ENCODE peak calls at places on chromosomes 16 and 17, in six cellular contexts. H, X, Z, G, C and I are unnamed samples.

GRCh38 chr16:81350306-81350615 is 35.5 kb downstream of the GAN start:
- DNase-seq in H (no peak), X (no peak), Z (no peak), G (peak; percentile 13), C (no peak), I (peak; percentile 14)

GRCh38 chr17:72360386-72360940 is 239.6 kb downstream of the SOX9 start:
- DNase-seq in H (no peak), X (no peak), Z (no peak), G (no peak), C (no peak), I (no peak)

GRCh38 chr17:34307110-34307509 is 12.1 kb upstream of the CCL8 start:
- DNase-seq in H (peak; percentile 19), X (no peak), Z (no peak), G (peak; percentile 87), C (no peak), I (no peak)

GRCh38 chr17:37220609-37220953 is 155.2 kb upstream of the C17orf78 start:
- DNase-seq in H (no peak), X (peak; percentile 47), Z (peak; percentile 16), G (peak; percentile 34), C (no peak), I (peak; percentile 8)

GRCh38 chr17:55265434-55266021 is 768 bp downstream of the HLF start:
- DNase-seq in H (no peak), X (no peak), Z (no peak), G (no peak), C (no peak), I (no peak)

GRCh38 chr17:46194393-46195216 is 1.4 kb upstream of the KANSL1 start:
- DNase-seq in H (no peak), X (peak; percentile 45), Z (no peak), G (peak; percentile 61), C (no peak), I (peak; percentile 58)

GRCh38 chr17:48961516-48962233 is 6.7 kb downstream of the GIP start:
- DNase-seq in H (no peak), X (peak; percentile 72), Z (no peak), G (peak; percentile 64), C (peak; percentile 14), I (peak; percentile 57)

GRCh38 chr17:14203392-14203791 is 33.3 kb downstream of the CDRT15 start:
- DNase-seq in H (peak; percentile 0), X (no peak), Z (no peak), G (no peak), C (no peak), I (no peak)

GRCh38 chr17:15185625-15185991 is 79.5 kb downstream of the PMP22 start:
- DNase-seq in H (no peak), X (peak; percentile 25), Z (no peak), G (peak; percentile 45), C (no peak), I (peak; percentile 82)

GRCh38 chr16:1494129-1494640 is 1.0 kb downstream of the TELO2 start:
- DNase-seq in H (peak; percentile 87), X (peak; percentile 66), Z (peak; percentile 34), G (peak; percentile 83), C (no peak), I (peak; percentile 61)

GRCh38 chr16:86252596-86252995 is 257.7 kb upstream of the FOXF1 start:
- DNase-seq in H (no peak), X (no peak), Z (no peak), G (peak; percentile 46), C (no peak), I (peak; percentile 66)

GRCh38 chr16:31453255-31454204 is 5.8 kb upstream of the ARMC5 start:
- DNase-seq in H (no peak), X (peak; percentile 40), Z (no peak), G (peak; percentile 71), C (no peak), I (peak; percentile 91)

GRCh38 chr16:23699100-23699499 is 13.9 kb downstream of the ERN2 start:
- DNase-seq in H (no peak), X (no peak), Z (no peak), G (no peak), C (no peak), I (no peak)

GRCh38 chr17:50052822-50053653 is 2.9 kb upstream of the ITGA3 start:
- DNase-seq in H (no peak), X (no peak), Z (no peak), G (no peak), C (no peak), I (no peak)

DNA sequence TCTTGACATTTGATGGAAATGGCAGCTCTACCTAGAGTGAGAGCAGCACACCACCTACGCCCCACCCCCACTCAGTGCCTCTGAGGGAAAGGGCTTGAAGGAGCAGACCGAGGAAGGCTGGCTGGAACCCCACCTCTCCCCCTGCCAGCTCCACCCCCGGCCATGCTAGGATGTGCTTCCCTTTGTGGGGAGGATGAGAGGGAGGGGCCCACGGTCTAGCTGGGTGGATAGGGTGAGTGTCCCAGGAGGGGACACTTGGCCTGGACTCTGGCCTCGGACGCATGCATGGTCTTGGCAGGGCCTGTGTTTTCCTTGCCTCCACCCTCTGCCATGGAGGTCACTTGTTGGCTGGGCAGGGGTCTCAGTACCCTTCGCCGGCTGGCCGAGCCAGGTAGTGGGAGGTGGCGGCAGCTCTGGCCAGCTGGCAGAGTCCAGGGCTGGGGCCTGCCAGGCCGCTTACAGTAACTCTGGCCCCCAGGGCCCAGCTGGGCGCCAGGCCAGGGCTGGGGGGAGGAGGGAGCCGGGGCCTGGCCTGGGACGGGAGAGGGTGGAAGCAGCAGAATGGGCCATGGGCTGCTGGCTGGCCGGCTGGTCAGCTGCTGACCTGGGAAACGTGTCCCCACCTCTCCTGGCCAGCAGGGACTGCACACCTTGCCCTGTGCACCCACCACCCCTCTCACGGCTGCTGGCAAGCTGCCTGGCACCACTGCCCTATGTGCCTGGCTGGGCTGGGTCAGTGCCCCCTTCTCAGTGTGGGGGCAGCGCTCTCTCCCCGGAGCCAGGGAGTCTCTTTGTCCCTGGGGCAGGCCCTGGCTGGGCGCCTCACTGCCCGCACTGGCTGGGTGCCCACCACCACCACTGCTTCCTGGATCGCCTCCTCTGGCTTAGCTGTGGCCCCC is 23.0 kb downstream of the RARA start:
- DNase-seq in H (peak; percentile 94), X (no peak), Z (no peak), G (peak; percentile 93), C (no peak), I (peak; percentile 89)
- TF ChIP-seq CTCF in H (no peak), X (no peak), Z (no peak), G (no peak), C (no peak), I (no peak)

GRCh38 chr17:64214950-64215349 is 48.1 kb downstream of the TEX2 start:
- DNase-seq in H (no peak), X (no peak), Z (no peak), G (peak; percentile 60), C (no peak), I (no peak)

GRCh38 chr17:64217249-64217652 is 45.8 kb downstream of the TEX2 start:
- DNase-seq in H (no peak), X (no peak), Z (no peak), G (no peak), C (no peak), I (no peak)

GRCh38 chr17:64218066-64218465 is 45.0 kb downstream of the TEX2 start:
- DNase-seq in H (no peak), X (no peak), Z (no peak), G (no peak), C (no peak), I (no peak)

GRCh38 chr17:64216030-64216384 is 47.1 kb downstream of the TEX2 start:
- DNase-seq in H (no peak), X (peak; percentile 37), Z (no peak), G (peak; percentile 93), C (no peak), I (no peak)

DNA sequence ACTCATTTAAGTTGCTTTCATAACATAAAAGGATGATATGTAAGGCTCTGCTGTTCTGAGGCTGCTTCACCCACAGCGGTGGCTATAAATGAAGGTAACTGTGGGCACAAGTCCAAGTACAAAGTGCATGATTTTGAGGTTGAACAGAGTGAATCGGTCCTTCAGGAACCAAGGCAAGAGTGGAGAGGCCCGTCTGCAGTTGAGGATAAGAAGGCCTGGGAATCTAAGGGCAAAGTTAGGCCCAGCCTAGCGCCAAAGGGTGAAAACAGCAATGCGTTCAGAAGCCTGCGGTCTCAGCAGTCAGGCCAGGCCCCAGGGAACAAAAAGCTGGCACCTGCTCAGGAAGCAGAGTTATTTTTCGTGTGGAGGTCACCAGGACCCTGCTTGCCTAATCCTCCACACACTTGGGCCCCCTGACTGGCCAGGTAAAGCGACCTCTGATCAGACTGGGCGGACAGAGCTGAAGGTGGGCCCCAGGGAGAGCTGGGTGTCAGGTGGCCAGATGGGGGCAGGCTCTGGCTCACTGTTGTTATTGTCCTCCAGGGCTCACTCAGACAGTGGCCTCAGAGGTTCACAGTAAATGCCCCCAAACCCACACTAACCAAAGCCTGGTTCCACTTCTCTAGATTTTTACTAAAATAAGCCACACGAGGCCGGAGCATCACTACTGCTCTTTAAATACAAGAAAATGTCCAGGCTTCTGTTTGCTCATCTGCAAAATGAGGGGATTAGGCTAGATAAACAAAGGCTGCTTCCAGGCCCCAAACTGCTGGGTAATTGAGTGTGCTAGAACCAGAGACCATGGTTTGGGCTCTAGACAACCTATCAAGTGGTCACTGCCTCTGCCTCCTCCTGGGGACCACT is 46.4 kb downstream of the TEX2 start:
- DNase-seq in H (no peak), X (peak; percentile 44), Z (no peak), G (peak; percentile 82), C (no peak), I (peak; percentile 43)
- TF ChIP-seq CTCF in H (no peak), X (peak; percentile 22), Z (peak; percentile 1), G (no peak), C (peak; percentile 23), I (no peak)

GRCh38 chr16:88817785-88818609 is 6.3 kb upstream of the APRT start:
- DNase-seq in H (no peak), X (peak; percentile 8), Z (peak; percentile 32), G (no peak), C (no peak), I (no peak)

GRCh38 chr16:88816736-88817535 is 5.2 kb upstream of the APRT start:
- DNase-seq in H (no peak), X (no peak), Z (no peak), G (no peak), C (no peak), I (no peak)

GRCh38 chr16:88814144-88814502 is 2.4 kb upstream of the APRT start:
- DNase-seq in H (no peak), X (no peak), Z (no peak), G (no peak), C (no peak), I (no peak)

GRCh38 chr16:88815227-88815626 is 3.5 kb upstream of the APRT start:
- DNase-seq in H (no peak), X (no peak), Z (no peak), G (no peak), C (no peak), I (no peak)

GRCh38 chr16:88815901-88816589 is 4.3 kb upstream of the APRT start:
- DNase-seq in H (no peak), X (no peak), Z (no peak), G (no peak), C (peak; percentile 36), I (peak; percentile 43)
- TF ChIP-seq CTCF in H (peak; percentile 77), X (peak; percentile 83), Z (peak; percentile 65), G (peak; percentile 74), C (peak; percentile 73), I (peak; percentile 91)

GRCh38 chr17:76149214-76149613 is 8.2 kb upstream of the FOXJ1 start:
- DNase-seq in H (no peak), X (no peak), Z (no peak), G (no peak), C (no peak), I (no peak)

GRCh38 chr17:76148015-76148326 is 6.9 kb upstream of the FOXJ1 start:
- DNase-seq in H (no peak), X (no peak), Z (no peak), G (no peak), C (no peak), I (no peak)

GRCh38 chr17:76146053-76146875 is 5.2 kb upstream of the FOXJ1 start:
- DNase-seq in H (no peak), X (no peak), Z (no peak), G (no peak), C (no peak), I (no peak)

GRCh38 chr17:76145231-76146052 is 4.4 kb upstream of the FOXJ1 start:
- DNase-seq in H (no peak), X (no peak), Z (no peak), G (no peak), C (no peak), I (no peak)

GRCh38 chr17:76147211-76148014 is 6.4 kb upstream of the FOXJ1 start:
- DNase-seq in H (no peak), X (no peak), Z (no peak), G (peak; percentile 59), C (no peak), I (peak; percentile 53)
- TF ChIP-seq CTCF in H (peak; percentile 65), X (peak; percentile 62), Z (peak; percentile 67), G (peak; percentile 68), C (peak; percentile 65), I (peak; percentile 48)